ENCODE peak calls at places on chromosome 13, in six cellular contexts. C is breast epithelium, Z is left ventricle myocardium inferior, B is Peyer's patch, R is right lobe of liver, T is cardiac muscle cell. P is an unnamed sample.

GRCh38 chr13:33554919-33555791 is 262.8 kb upstream of the RFC3 start:
- DNase-seq in R (no peak), Z (no peak), C (no peak), B (no peak), T (peak; percentile 20), P (no peak)

GRCh38 chr13:59450218-59450617 is 713.5 kb downstream of the DIAPH3 start:
- DNase-seq in R (no peak), B (no peak), T (no peak), C (no peak), Z (no peak), P (no peak)

GRCh38 chr13:50200988-50201387 is 185.7 kb downstream of the KCNRG start:
- DNase-seq in Z (no peak), R (no peak), T (peak; percentile 59), B (no peak), C (no peak), P (no peak)

GRCh38 chr13:98300956-98301641 is 124.0 kb upstream of the RNF113B start:
- DNase-seq in R (no peak), C (no peak), T (peak; percentile 54), B (no peak), Z (no peak), P (no peak)

GRCh38 chr13:113182046-113182445 is 23.6 kb downstream of the PROZ start:
- DNase-seq in B (no peak), C (no peak), T (peak; percentile 15), Z (no peak), R (no peak), P (no peak)

GRCh38 chr13:26186141-26186870 is 35.8 kb downstream of the RNF6 start:
- DNase-seq in T (peak; percentile 96), C (peak; percentile 82), B (peak; percentile 97), R (peak; percentile 95), Z (peak; percentile 88), P (peak; percentile 93)

GRCh38 chr13:59478908-59479307 is 684.8 kb downstream of the DIAPH3 start:
- DNase-seq in Z (no peak), C (no peak), B (no peak), R (no peak), T (no peak), P (no peak)

GRCh38 chr13:41065098-41065497 is 3.8 kb downstream of the WBP4 start:
- DNase-seq in B (no peak), T (peak; percentile 65), Z (no peak), C (no peak), R (no peak), P (no peak)

GRCh38 chr13:108383676-108384075 is 114.2 kb downstream of the TNFSF13B start:
- DNase-seq in T (no peak), C (no peak), B (no peak), Z (no peak), R (no peak), P (no peak)

GRCh38 chr13:49681837-49682236 is 9.4 kb downstream of the EBPL start:
- DNase-seq in Z (no peak), T (peak; percentile 12), R (no peak), B (no peak), C (no peak), P (no peak)

GRCh38 chr13:103873725-103874124 is 807.5 kb upstream of the SLC10A2 start:
- DNase-seq in C (no peak), Z (no peak), R (no peak), T (no peak), B (no peak), P (no peak)

GRCh38 chr13:110231348-110232047 is 75.5 kb downstream of the COL4A1 start:
- DNase-seq in B (no peak), T (no peak), Z (no peak), C (no peak), R (no peak), P (no peak)

GRCh38 chr13:28544026-28544425 is 49.1 kb upstream of the FLT1 start:
- DNase-seq in C (no peak), R (no peak), B (no peak), Z (no peak), T (no peak), P (no peak)
- H3K4me1 ChIP-seq in C (no peaks in the 10 kb centered on the region), R (no peaks in the 10 kb centered on the region), B (no peaks in the 10 kb centered on the region), Z (no peaks in the 10 kb centered on the region), T (no peaks in the 10 kb centered on the region), P (no peaks in the 10 kb centered on the region)

DNA sequence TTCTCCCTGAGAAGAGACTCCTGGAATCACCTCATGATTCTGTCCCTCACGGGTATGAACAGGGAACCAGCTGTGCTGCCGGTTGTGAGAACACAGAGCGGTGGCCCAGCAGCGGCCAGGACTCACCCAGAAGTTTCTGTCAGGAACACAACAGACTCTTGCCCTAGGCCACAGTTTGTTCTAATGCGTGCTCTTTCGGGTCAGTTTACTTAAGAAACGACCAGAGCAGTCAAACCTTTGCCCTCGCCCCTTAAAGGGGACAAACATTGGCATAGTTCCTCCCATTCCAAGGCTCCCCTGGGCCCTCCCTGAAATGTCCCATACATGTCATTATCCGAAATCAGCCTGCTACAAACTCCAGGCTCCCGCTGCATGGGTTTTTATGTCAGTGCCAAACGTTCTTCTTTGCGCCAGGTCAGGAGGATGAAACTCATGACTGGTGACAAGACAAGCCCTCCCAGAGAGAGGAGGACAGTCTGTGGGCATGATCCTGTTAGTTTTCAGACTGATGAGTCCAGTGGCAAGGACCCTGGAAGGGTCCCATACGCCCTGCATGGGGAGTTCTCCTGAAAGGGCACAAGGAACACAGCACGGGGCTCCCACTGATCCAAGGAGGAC is 18.3 kb downstream of the ZIC5 start:
- DNase-seq in T (no peak), C (no peak), R (no peak), Z (no peak), B (no peak), P (no peak)
- H3K27me3 ChIP-seq in T (peaks cover 68% of the 10 kb centered on the region), C (peaks cover 47% of the 10 kb centered on the region), R (no peaks in the 10 kb centered on the region), Z (peaks cover 98% of the 10 kb centered on the region), B (peaks cover 35% of the 10 kb centered on the region), P (peaks cover 26% of the 10 kb centered on the region)

GRCh38 chr13:36480726-36481485 is 48.6 kb downstream of the CCNA1 start:
- DNase-seq in B (no peak), T (no peak), R (no peak), C (no peak), Z (no peak), P (no peak)
- H3K9me3 ChIP-seq in B (no peaks in the 10 kb centered on the region), T (no peaks in the 10 kb centered on the region), R (no peaks in the 10 kb centered on the region), C (no peaks in the 10 kb centered on the region), Z (peaks cover 60% of the 10 kb centered on the region), P (no peaks in the 10 kb centered on the region)

GRCh38 chr13:46343279-46343949 is 43.6 kb downstream of the RUBCNL start:
- DNase-seq in Z (no peak), C (no peak), B (no peak), R (no peak), T (no peak), P (no peak)
- H3K4me1 ChIP-seq in Z (peaks cover 7% of the 10 kb centered on the region), C (no peaks in the 10 kb centered on the region), B (peaks cover 5% of the 10 kb centered on the region), R (no peaks in the 10 kb centered on the region), T (no peaks in the 10 kb centered on the region), P (peaks cover 18% of the 10 kb centered on the region)

GRCh38 chr13:112055417-112056206 is 11.3 kb upstream of the SOX1 start:
- DNase-seq in Z (no peak), R (no peak), T (no peak), B (no peak), C (no peak), P (no peak)
- H3K27me3 ChIP-seq in Z (peaks cover 100% of the 10 kb centered on the region), R (peaks cover 14% of the 10 kb centered on the region), T (peaks cover 100% of the 10 kb centered on the region), B (peaks cover 59% of the 10 kb centered on the region), C (peaks cover 100% of the 10 kb centered on the region), P (peaks cover 3% of the 10 kb centered on the region)

DNA sequence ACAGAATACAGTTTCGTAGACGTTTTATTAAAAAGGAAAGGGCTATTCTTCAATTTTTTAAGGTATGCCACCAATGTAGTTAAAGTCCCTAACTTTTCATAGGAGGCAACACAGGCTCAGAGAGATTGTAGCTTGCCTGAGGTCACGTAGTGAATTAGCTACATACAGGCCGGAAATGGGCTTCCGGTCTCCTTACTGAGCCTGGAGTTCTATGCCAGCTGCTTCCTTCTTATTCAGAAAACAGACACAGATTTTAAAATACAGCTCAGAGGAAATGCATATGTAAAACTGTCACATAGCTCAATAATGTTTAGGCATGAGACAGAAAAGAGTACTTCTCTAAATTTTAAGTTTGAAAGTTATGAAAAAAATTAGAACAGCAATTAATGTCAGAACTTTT is 85.4 kb upstream of the TUBA3C start:
- DNase-seq in B (no peak), R (no peak), C (no peak), Z (no peak), T (no peak), P (no peak)
- H3K9me3 ChIP-seq in B (no peaks in the 10 kb centered on the region), R (no peaks in the 10 kb centered on the region), C (no peaks in the 10 kb centered on the region), Z (no peaks in the 10 kb centered on the region), T (no peaks in the 10 kb centered on the region), P (no peaks in the 10 kb centered on the region)

GRCh38 chr13:46374710-46375109 is 12.3 kb downstream of the RUBCNL start:
- DNase-seq in T (no peak), R (no peak), Z (no peak), C (no peak), B (peak; percentile 63), P (no peak)

GRCh38 chr13:46373623-46374022 is 13.4 kb downstream of the RUBCNL start:
- DNase-seq in Z (no peak), B (peak; percentile 54), C (no peak), R (no peak), T (no peak), P (no peak)

GRCh38 chr13:46380242-46380641 is 6.8 kb downstream of the RUBCNL start:
- DNase-seq in T (no peak), C (no peak), R (no peak), Z (no peak), B (no peak), P (no peak)

GRCh38 chr13:46378411-46378810 is 8.6 kb downstream of the RUBCNL start:
- DNase-seq in Z (no peak), R (no peak), T (no peak), C (no peak), B (no peak), P (no peak)

GRCh38 chr13:46377554-46377953 is 9.5 kb downstream of the RUBCNL start:
- DNase-seq in Z (no peak), B (no peak), T (no peak), R (no peak), C (no peak), P (no peak)
- H3K4me1 ChIP-seq in Z (no peaks in the 10 kb centered on the region), B (peaks cover 13% of the 10 kb centered on the region), T (no peaks in the 10 kb centered on the region), R (no peaks in the 10 kb centered on the region), C (no peaks in the 10 kb centered on the region), P (no peaks in the 10 kb centered on the region)

GRCh38 chr13:30667014-30667413 is 49.3 kb downstream of the USPL1 start:
- DNase-seq in R (no peak), T (no peak), Z (no peak), C (no peak), B (no peak), P (no peak)
- H3K27me3 ChIP-seq in R (no peaks in the 10 kb centered on the region), T (no peaks in the 10 kb centered on the region), Z (no peaks in the 10 kb centered on the region), C (no peaks in the 10 kb centered on the region), B (no peaks in the 10 kb centered on the region), P (no peaks in the 10 kb centered on the region)

P was measured in naive thymus-derived CD4-positive, alpha-beta T cell.